ENCODE peak calls at places on chromosomes 2 and 18, in eight cellular contexts. One of them, this sample, is unnamed.

GRCh38 chr2:174430066-174430465 is 34.5 kb downstream of the SCRN3 start:
- DNase-seq in endothelial cell: no peak
- DNase-seq in A549: no peak
- DNase-seq in sigmoid colon: no peak
- DNase-seq in WTC11: no peak
- DNase-seq in DMS153: no peak
- DNase-seq in substantia nigra: no peak
- DNase-seq in brain microvascular endothelial cell: no peak
- DNase-seq in this sample: no peak

GRCh38 chr18:58635891-58636290 is 7.0 kb upstream of the ALPK2 start:
- DNase-seq in sigmoid colon: no peak
- DNase-seq in brain microvascular endothelial cell: peak; percentile 26
- DNase-seq in A549: no peak
- DNase-seq in DMS153: no peak
- DNase-seq in WTC11: no peak
- DNase-seq in substantia nigra: no peak
- DNase-seq in endothelial cell: no peak
- DNase-seq in this sample: no peak

GRCh38 chr2:54083440-54083839 is 32.0 kb upstream of the ACYP2 start:
- DNase-seq in endothelial cell: no peak
- DNase-seq in sigmoid colon: no peak
- DNase-seq in WTC11: no peak
- DNase-seq in brain microvascular endothelial cell: no peak
- DNase-seq in DMS153: no peak
- DNase-seq in substantia nigra: no peak
- DNase-seq in A549: no peak
- DNase-seq in this sample: no peak

GRCh38 chr18:77013777-77014525 is 118.6 kb downstream of the MBP start:
- DNase-seq in A549: no peak
- DNase-seq in WTC11: no peak
- DNase-seq in DMS153: no peak
- DNase-seq in sigmoid colon: peak; percentile 89
- DNase-seq in endothelial cell: no peak
- DNase-seq in brain microvascular endothelial cell: no peak
- DNase-seq in substantia nigra: peak; percentile 77
- DNase-seq in this sample: peak; percentile 75

GRCh38 chr18:5294113-5294617 is 1.4 kb downstream of the ZBTB14 start:
- DNase-seq in DMS153: no peak
- DNase-seq in WTC11: no peak
- DNase-seq in endothelial cell: peak; percentile 27
- DNase-seq in brain microvascular endothelial cell: no peak
- DNase-seq in A549: no peak
- DNase-seq in sigmoid colon: peak; percentile 73
- DNase-seq in substantia nigra: no peak
- DNase-seq in this sample: peak; percentile 67

GRCh38 chr2:138630164-138630563 is 128.6 kb downstream of the SPOPL start:
- DNase-seq in brain microvascular endothelial cell: no peak
- DNase-seq in WTC11: no peak
- DNase-seq in DMS153: no peak
- DNase-seq in sigmoid colon: no peak
- DNase-seq in A549: no peak
- DNase-seq in endothelial cell: no peak
- DNase-seq in substantia nigra: no peak
- DNase-seq in this sample: no peak

GRCh38 chr2:188293601-188294482 is 2.2 kb downstream of the GULP1 start:
- DNase-seq in WTC11: no peak
- DNase-seq in substantia nigra: peak; percentile 46
- DNase-seq in brain microvascular endothelial cell: peak; percentile 68
- DNase-seq in sigmoid colon: peak; percentile 90
- DNase-seq in A549: peak; percentile 15
- DNase-seq in endothelial cell: peak; percentile 28
- DNase-seq in DMS153: peak; percentile 7
- DNase-seq in this sample: peak; percentile 78

GRCh38 chr2:60614319-60614718 is 60.9 kb upstream of the BCL11A start:
- DNase-seq in brain microvascular endothelial cell: no peak
- DNase-seq in substantia nigra: no peak
- DNase-seq in sigmoid colon: no peak
- DNase-seq in DMS153: no peak
- DNase-seq in endothelial cell: no peak
- DNase-seq in A549: no peak
- DNase-seq in WTC11: no peak
- DNase-seq in this sample: no peak

GRCh38 chr2:11583840-11584529 is 50.1 kb downstream of the GREB1 start:
- DNase-seq in A549: peak; percentile 88
- DNase-seq in DMS153: peak; percentile 32
- DNase-seq in brain microvascular endothelial cell: peak; percentile 99
- DNase-seq in WTC11: peak; percentile 78
- DNase-seq in substantia nigra: peak; percentile 56
- DNase-seq in endothelial cell: peak; percentile 80
- DNase-seq in sigmoid colon: peak; percentile 86
- DNase-seq in this sample: peak; percentile 89

GRCh38 chr2:81093031-81093430 is 788.5 kb upstream of the LRRTM1 start:
- DNase-seq in substantia nigra: no peak
- DNase-seq in sigmoid colon: no peak
- DNase-seq in WTC11: no peak
- DNase-seq in A549: no peak
- DNase-seq in DMS153: no peak
- DNase-seq in brain microvascular endothelial cell: no peak
- DNase-seq in endothelial cell: no peak
- DNase-seq in this sample: no peak

GRCh38 chr2:36797324-36798070 is 101.0 kb downstream of the VIT start:
- DNase-seq in A549: no peak
- DNase-seq in substantia nigra: no peak
- DNase-seq in brain microvascular endothelial cell: no peak
- DNase-seq in endothelial cell: no peak
- DNase-seq in WTC11: no peak
- DNase-seq in DMS153: no peak
- DNase-seq in sigmoid colon: no peak
- DNase-seq in this sample: no peak

GRCh38 chr2:119455066-119455718 is 23.5 kb downstream of the TMEM37 start:
- DNase-seq in substantia nigra: no peak
- DNase-seq in DMS153: no peak
- DNase-seq in WTC11: no peak
- DNase-seq in brain microvascular endothelial cell: no peak
- DNase-seq in sigmoid colon: no peak
- DNase-seq in A549: no peak
- DNase-seq in endothelial cell: peak; percentile 18
- DNase-seq in this sample: no peak

GRCh38 chr2:144505245-144505801 is 14.6 kb downstream of the ZEB2 start:
- DNase-seq in DMS153: no peak
- DNase-seq in endothelial cell: no peak
- DNase-seq in brain microvascular endothelial cell: no peak
- DNase-seq in A549: no peak
- DNase-seq in substantia nigra: no peak
- DNase-seq in WTC11: no peak
- DNase-seq in sigmoid colon: no peak
- DNase-seq in this sample: no peak

GRCh38 chr2:941811-942360 is 8.8 kb upstream of the SNTG2 start:
- DNase-seq in A549: no peak
- DNase-seq in sigmoid colon: no peak
- DNase-seq in DMS153: no peak
- DNase-seq in endothelial cell: no peak
- DNase-seq in WTC11: no peak
- DNase-seq in brain microvascular endothelial cell: no peak
- DNase-seq in substantia nigra: no peak
- DNase-seq in this sample: no peak

GRCh38 chr2:202375006-202375610 is 1.0 kb upstream of the BMPR2 start:
- DNase-seq in substantia nigra: peak; percentile 52
- DNase-seq in endothelial cell: peak; percentile 70
- DNase-seq in sigmoid colon: peak; percentile 84
- DNase-seq in WTC11: peak; percentile 64
- DNase-seq in A549: no peak
- DNase-seq in DMS153: no peak
- DNase-seq in brain microvascular endothelial cell: peak; percentile 76
- DNase-seq in this sample: peak; percentile 68

GRCh38 chr2:38691994-38692393 is 26.1 kb downstream of the GALM start:
- DNase-seq in WTC11: no peak
- DNase-seq in brain microvascular endothelial cell: no peak
- DNase-seq in substantia nigra: no peak
- DNase-seq in A549: no peak
- DNase-seq in DMS153: no peak
- DNase-seq in sigmoid colon: no peak
- DNase-seq in endothelial cell: no peak
- DNase-seq in this sample: no peak

GRCh38 chr2:223633656-223634055 is 31.5 kb upstream of the SCG2 start:
- DNase-seq in WTC11: no peak
- DNase-seq in substantia nigra: no peak
- DNase-seq in brain microvascular endothelial cell: no peak
- DNase-seq in A549: no peak
- DNase-seq in endothelial cell: no peak
- DNase-seq in DMS153: no peak
- DNase-seq in sigmoid colon: no peak
- DNase-seq in this sample: no peak

GRCh38 chr2:135074216-135074615 is 22.1 kb downstream of the RAB3GAP1 start:
- DNase-seq in A549: no peak
- DNase-seq in endothelial cell: no peak
- DNase-seq in brain microvascular endothelial cell: no peak
- DNase-seq in DMS153: no peak
- DNase-seq in WTC11: no peak
- DNase-seq in substantia nigra: no peak
- DNase-seq in sigmoid colon: no peak
- DNase-seq in this sample: no peak

GRCh38 chr18:47946889-47947288 is 16.4 kb upstream of the SMAD2 start:
- DNase-seq in A549: no peak
- DNase-seq in WTC11: no peak
- DNase-seq in endothelial cell: no peak
- DNase-seq in substantia nigra: no peak
- DNase-seq in brain microvascular endothelial cell: no peak
- DNase-seq in sigmoid colon: no peak
- DNase-seq in DMS153: no peak
- DNase-seq in this sample: no peak

GRCh38 chr2:18922276-18922675 is 332.9 kb upstream of the NT5C1B start:
- DNase-seq in brain microvascular endothelial cell: no peak
- DNase-seq in A549: no peak
- DNase-seq in substantia nigra: no peak
- DNase-seq in DMS153: no peak
- DNase-seq in WTC11: no peak
- DNase-seq in endothelial cell: no peak
- DNase-seq in sigmoid colon: no peak
- DNase-seq in this sample: no peak

GRCh38 chr2:149161481-149162225 is 123.2 kb downstream of the LYPD6B start:
- DNase-seq in brain microvascular endothelial cell: no peak
- DNase-seq in sigmoid colon: no peak
- DNase-seq in A549: no peak
- DNase-seq in endothelial cell: no peak
- DNase-seq in substantia nigra: no peak
- DNase-seq in WTC11: no peak
- DNase-seq in DMS153: no peak
- DNase-seq in this sample: no peak

GRCh38 chr2:18178736-18179349 is 300.4 kb downstream of the KCNS3 start:
- DNase-seq in A549: peak; percentile 16
- DNase-seq in WTC11: peak; percentile 49
- DNase-seq in DMS153: peak; percentile 29
- DNase-seq in substantia nigra: no peak
- DNase-seq in brain microvascular endothelial cell: peak; percentile 48
- DNase-seq in endothelial cell: peak; percentile 68
- DNase-seq in sigmoid colon: no peak
- DNase-seq in this sample: peak; percentile 69

GRCh38 chr2:5440147-5440546 is 252.0 kb upstream of the SOX11 start:
- DNase-seq in WTC11: no peak
- DNase-seq in endothelial cell: no peak
- DNase-seq in sigmoid colon: no peak
- DNase-seq in A549: no peak
- DNase-seq in DMS153: no peak
- DNase-seq in substantia nigra: no peak
- DNase-seq in brain microvascular endothelial cell: no peak
- DNase-seq in this sample: no peak

GRCh38 chr2:134405641-134406081 is 151.8 kb downstream of the MGAT5 start:
- DNase-seq in sigmoid colon: no peak
- DNase-seq in brain microvascular endothelial cell: no peak
- DNase-seq in DMS153: no peak
- DNase-seq in WTC11: no peak
- DNase-seq in A549: no peak
- DNase-seq in endothelial cell: no peak
- DNase-seq in substantia nigra: no peak
- DNase-seq in this sample: no peak

GRCh38 chr2:98476192-98476868 is 31.7 kb downstream of the INPP4A start:
- DNase-seq in endothelial cell: no peak
- DNase-seq in sigmoid colon: peak; percentile 61
- DNase-seq in WTC11: no peak
- DNase-seq in brain microvascular endothelial cell: no peak
- DNase-seq in DMS153: peak; percentile 45
- DNase-seq in substantia nigra: no peak
- DNase-seq in A549: no peak
- DNase-seq in this sample: no peak

GRCh38 chr2:71801969-71802368 is 345.7 kb downstream of the CYP26B1 start:
- DNase-seq in sigmoid colon: peak; percentile 75
- DNase-seq in DMS153: no peak
- DNase-seq in endothelial cell: peak; percentile 81
- DNase-seq in substantia nigra: peak; percentile 31
- DNase-seq in WTC11: peak; percentile 88
- DNase-seq in A549: peak; percentile 44
- DNase-seq in brain microvascular endothelial cell: peak; percentile 60
- DNase-seq in this sample: peak; percentile 89

GRCh38 chr2:100036020-100036419 is 106.4 kb downstream of the AFF3 start:
- DNase-seq in DMS153: no peak
- DNase-seq in brain microvascular endothelial cell: no peak
- DNase-seq in endothelial cell: no peak
- DNase-seq in substantia nigra: no peak
- DNase-seq in sigmoid colon: no peak
- DNase-seq in A549: no peak
- DNase-seq in WTC11: no peak
- DNase-seq in this sample: no peak

GRCh38 chr18:26468931-26469340 is 79.4 kb downstream of the KCTD1 start:
- DNase-seq in A549: no peak
- DNase-seq in sigmoid colon: no peak
- DNase-seq in DMS153: peak; percentile 71
- DNase-seq in endothelial cell: peak; percentile 55
- DNase-seq in substantia nigra: no peak
- DNase-seq in WTC11: peak; percentile 77
- DNase-seq in brain microvascular endothelial cell: no peak
- DNase-seq in this sample: no peak

GRCh38 chr2:95159690-95160449 is at the start of gene ZNF514:
- DNase-seq in endothelial cell: peak; percentile 65
- DNase-seq in DMS153: peak; percentile 43
- DNase-seq in brain microvascular endothelial cell: peak; percentile 30
- DNase-seq in A549: peak; percentile 56
- DNase-seq in substantia nigra: peak; percentile 35
- DNase-seq in WTC11: peak; percentile 68
- DNase-seq in sigmoid colon: peak; percentile 92
- DNase-seq in this sample: peak; percentile 84

GRCh38 chr2:65952966-65953365 is 482.0 kb upstream of the MEIS1 start:
- DNase-seq in sigmoid colon: no peak
- DNase-seq in endothelial cell: no peak
- DNase-seq in DMS153: no peak
- DNase-seq in WTC11: no peak
- DNase-seq in substantia nigra: no peak
- DNase-seq in A549: no peak
- DNase-seq in brain microvascular endothelial cell: no peak
- DNase-seq in this sample: no peak

GRCh38 chr2:147782521-147782920 is 62.3 kb upstream of the ACVR2A start:
- DNase-seq in sigmoid colon: no peak
- DNase-seq in DMS153: peak; percentile 77
- DNase-seq in endothelial cell: no peak
- DNase-seq in brain microvascular endothelial cell: peak; percentile 25
- DNase-seq in A549: no peak
- DNase-seq in substantia nigra: no peak
- DNase-seq in WTC11: no peak
- DNase-seq in this sample: no peak

GRCh38 chr2:221465776-221466175 is 106.3 kb downstream of the EPHA4 start:
- DNase-seq in WTC11: no peak
- DNase-seq in sigmoid colon: no peak
- DNase-seq in brain microvascular endothelial cell: no peak
- DNase-seq in DMS153: no peak
- DNase-seq in A549: no peak
- DNase-seq in endothelial cell: no peak
- DNase-seq in substantia nigra: no peak
- DNase-seq in this sample: no peak

GRCh38 chr18:58723810-58724602 is 52.7 kb downstream of the MALT1 start:
- DNase-seq in endothelial cell: no peak
- DNase-seq in A549: no peak
- DNase-seq in DMS153: no peak
- DNase-seq in WTC11: no peak
- DNase-seq in substantia nigra: no peak
- DNase-seq in brain microvascular endothelial cell: no peak
- DNase-seq in sigmoid colon: no peak
- DNase-seq in this sample: no peak

GRCh38 chr2:56015631-56016251 is 92.2 kb upstream of the EFEMP1 start:
- DNase-seq in A549: no peak
- DNase-seq in brain microvascular endothelial cell: no peak
- DNase-seq in endothelial cell: peak; percentile 30
- DNase-seq in sigmoid colon: no peak
- DNase-seq in substantia nigra: no peak
- DNase-seq in DMS153: no peak
- DNase-seq in WTC11: peak; percentile 14
- DNase-seq in this sample: no peak